ENCODE peak calls at places on chromosomes 7 and 10, in eight cellular contexts. One of them, this sample, is unnamed.

GRCh38 chr7:134329614-134330316 is 13.0 kb upstream of the SLC35B4 start:
- DNase-seq in CD8-positive, alpha-beta memory T cell: no peak
- DNase-seq in SJSA1: no peak
- DNase-seq in IMR-90: no peak
- DNase-seq in Caco-2: no peak
- DNase-seq in iPS DF 6.9: no peak
- DNase-seq in adrenal gland: no peak
- DNase-seq in GM23248: no peak
- DNase-seq in this sample: no peak

GRCh38 chr10:106636781-106637491 is 527.6 kb downstream of the SORCS1 start:
- DNase-seq in GM23248: no peak
- DNase-seq in adrenal gland: no peak
- DNase-seq in iPS DF 6.9: no peak
- DNase-seq in CD8-positive, alpha-beta memory T cell: no peak
- DNase-seq in IMR-90: no peak
- DNase-seq in SJSA1: no peak
- DNase-seq in Caco-2: no peak
- DNase-seq in this sample: no peak

GRCh38 chr10:33612551-33612950 is 278.1 kb upstream of the NRP1 start:
- DNase-seq in Caco-2: no peak
- DNase-seq in GM23248: peak; percentile 92
- DNase-seq in SJSA1: peak; percentile 26
- DNase-seq in adrenal gland: no peak
- DNase-seq in iPS DF 6.9: no peak
- DNase-seq in CD8-positive, alpha-beta memory T cell: no peak
- DNase-seq in IMR-90: peak; percentile 63
- DNase-seq in this sample: no peak

GRCh38 chr7:18623389-18623788 is 127.8 kb downstream of the HDAC9 start:
- DNase-seq in SJSA1: no peak
- DNase-seq in iPS DF 6.9: no peak
- DNase-seq in CD8-positive, alpha-beta memory T cell: no peak
- DNase-seq in Caco-2: no peak
- DNase-seq in IMR-90: no peak
- DNase-seq in GM23248: no peak
- DNase-seq in adrenal gland: no peak
- DNase-seq in this sample: no peak

GRCh38 chr10:23373156-23373555 is 28.6 kb upstream of the C10orf67 start:
- DNase-seq in iPS DF 6.9: no peak
- DNase-seq in IMR-90: no peak
- DNase-seq in SJSA1: no peak
- DNase-seq in GM23248: peak; percentile 19
- DNase-seq in Caco-2: no peak
- DNase-seq in adrenal gland: no peak
- DNase-seq in CD8-positive, alpha-beta memory T cell: no peak
- DNase-seq in this sample: no peak

GRCh38 chr7:134034652-134035051 is 92.5 kb upstream of the LRGUK start:
- DNase-seq in SJSA1: peak; percentile 36
- DNase-seq in GM23248: no peak
- DNase-seq in Caco-2: no peak
- DNase-seq in IMR-90: no peak
- DNase-seq in CD8-positive, alpha-beta memory T cell: no peak
- DNase-seq in adrenal gland: no peak
- DNase-seq in iPS DF 6.9: no peak
- DNase-seq in this sample: no peak

GRCh38 chr7:142060936-142061335 is 50.6 kb upstream of the MGAM2 start:
- DNase-seq in CD8-positive, alpha-beta memory T cell: no peak
- DNase-seq in iPS DF 6.9: no peak
- DNase-seq in Caco-2: no peak
- DNase-seq in adrenal gland: no peak
- DNase-seq in IMR-90: no peak
- DNase-seq in SJSA1: no peak
- DNase-seq in GM23248: no peak
- DNase-seq in this sample: no peak

GRCh38 chr7:78264105-78264504 is 465.5 kb downstream of the PHTF2 start:
- DNase-seq in adrenal gland: no peak
- DNase-seq in CD8-positive, alpha-beta memory T cell: no peak
- DNase-seq in SJSA1: no peak
- DNase-seq in iPS DF 6.9: no peak
- DNase-seq in Caco-2: no peak
- DNase-seq in IMR-90: no peak
- DNase-seq in GM23248: no peak
- DNase-seq in this sample: no peak

GRCh38 chr7:96026606-96027005 is 254.3 kb downstream of the DYNC1I1 start:
- DNase-seq in IMR-90: peak; percentile 62
- DNase-seq in SJSA1: peak; percentile 45
- DNase-seq in iPS DF 6.9: no peak
- DNase-seq in adrenal gland: no peak
- DNase-seq in GM23248: peak; percentile 42
- DNase-seq in Caco-2: no peak
- DNase-seq in CD8-positive, alpha-beta memory T cell: no peak
- DNase-seq in this sample: no peak

GRCh38 chr10:98748298-98748697 is 301.6 kb upstream of the HPS1 start:
- DNase-seq in adrenal gland: no peak
- DNase-seq in IMR-90: peak; percentile 38
- DNase-seq in GM23248: peak; percentile 57
- DNase-seq in CD8-positive, alpha-beta memory T cell: no peak
- DNase-seq in SJSA1: peak; percentile 11
- DNase-seq in iPS DF 6.9: peak; percentile 25
- DNase-seq in Caco-2: peak; percentile 35
- DNase-seq in this sample: no peak

GRCh38 chr7:38327597-38327996 is 54.2 kb upstream of the TARP start:
- DNase-seq in CD8-positive, alpha-beta memory T cell: no peak
- DNase-seq in SJSA1: no peak
- DNase-seq in adrenal gland: no peak
- DNase-seq in Caco-2: no peak
- DNase-seq in iPS DF 6.9: no peak
- DNase-seq in GM23248: peak; percentile 35
- DNase-seq in IMR-90: no peak
- DNase-seq in this sample: no peak

GRCh38 chr10:110822708-110823291 is 48.9 kb upstream of the PDCD4 start:
- DNase-seq in adrenal gland: no peak
- DNase-seq in CD8-positive, alpha-beta memory T cell: no peak
- DNase-seq in IMR-90: no peak
- DNase-seq in SJSA1: no peak
- DNase-seq in iPS DF 6.9: peak; percentile 22
- DNase-seq in Caco-2: peak; percentile 55
- DNase-seq in GM23248: no peak
- DNase-seq in this sample: no peak

GRCh38 chr7:148108381-148108780 is 482.2 kb upstream of the C7orf33 start:
- DNase-seq in SJSA1: no peak
- DNase-seq in IMR-90: no peak
- DNase-seq in CD8-positive, alpha-beta memory T cell: no peak
- DNase-seq in iPS DF 6.9: no peak
- DNase-seq in adrenal gland: no peak
- DNase-seq in GM23248: no peak
- DNase-seq in Caco-2: no peak
- DNase-seq in this sample: no peak

GRCh38 chr10:100020883-100021248 is 11.1 kb upstream of the DNMBP start:
- DNase-seq in iPS DF 6.9: no peak
- DNase-seq in Caco-2: no peak
- DNase-seq in GM23248: no peak
- DNase-seq in adrenal gland: no peak
- DNase-seq in CD8-positive, alpha-beta memory T cell: no peak
- DNase-seq in SJSA1: no peak
- DNase-seq in IMR-90: no peak
- DNase-seq in this sample: no peak
- H3K4me1 ChIP-seq in iPS DF 6.9: no peaks in the 10 kb centered on the region
- H3K4me1 ChIP-seq in Caco-2: peaks cover 26% of the 10 kb centered on the region
- H3K4me1 ChIP-seq in GM23248: no peaks in the 10 kb centered on the region
- H3K4me1 ChIP-seq in adrenal gland: no peaks in the 10 kb centered on the region
- H3K4me1 ChIP-seq in CD8-positive, alpha-beta memory T cell: no peaks in the 10 kb centered on the region
- H3K4me1 ChIP-seq in SJSA1: peaks cover 13% of the 10 kb centered on the region
- H3K4me1 ChIP-seq in IMR-90: no peaks in the 10 kb centered on the region
- H3K4me1 ChIP-seq in this sample: no peaks in the 10 kb centered on the region

DNA sequence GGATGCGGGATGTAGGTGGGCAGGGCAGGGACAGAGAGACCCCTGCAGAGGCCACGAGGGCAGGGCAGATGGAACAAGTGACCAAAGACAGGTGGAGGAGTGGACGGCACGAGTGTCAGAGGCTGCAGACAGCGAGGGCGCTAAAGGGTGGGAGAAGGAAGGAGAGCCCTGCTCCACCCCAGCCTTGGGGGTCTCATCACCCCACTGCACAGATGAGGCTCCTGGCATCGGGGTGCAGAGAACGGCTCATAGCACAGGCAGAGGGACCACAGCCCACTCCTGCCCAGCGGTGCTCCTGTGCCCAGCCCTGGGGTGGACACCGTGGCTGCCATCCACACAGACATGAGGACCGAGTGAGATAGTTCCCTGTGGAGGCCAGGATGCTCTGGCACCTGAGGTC is 2.2 kb upstream of the LAT2 start:
- DNase-seq in GM23248: no peak
- DNase-seq in IMR-90: no peak
- DNase-seq in adrenal gland: no peak
- DNase-seq in iPS DF 6.9: no peak
- DNase-seq in CD8-positive, alpha-beta memory T cell: no peak
- DNase-seq in Caco-2: no peak
- DNase-seq in SJSA1: no peak
- DNase-seq in this sample: peak; percentile 41
- H3K4me1 ChIP-seq in GM23248: peaks cover 7% of the 10 kb centered on the region
- H3K4me1 ChIP-seq in IMR-90: peaks cover 4% of the 10 kb centered on the region
- H3K4me1 ChIP-seq in adrenal gland: peaks cover 4% of the 10 kb centered on the region
- H3K4me1 ChIP-seq in iPS DF 6.9: no peaks in the 10 kb centered on the region
- H3K4me1 ChIP-seq in CD8-positive, alpha-beta memory T cell: peaks cover 7% of the 10 kb centered on the region
- H3K4me1 ChIP-seq in Caco-2: no peaks in the 10 kb centered on the region
- H3K4me1 ChIP-seq in SJSA1: peaks cover 22% of the 10 kb centered on the region
- H3K4me1 ChIP-seq in this sample: no peaks in the 10 kb centered on the region

DNA sequence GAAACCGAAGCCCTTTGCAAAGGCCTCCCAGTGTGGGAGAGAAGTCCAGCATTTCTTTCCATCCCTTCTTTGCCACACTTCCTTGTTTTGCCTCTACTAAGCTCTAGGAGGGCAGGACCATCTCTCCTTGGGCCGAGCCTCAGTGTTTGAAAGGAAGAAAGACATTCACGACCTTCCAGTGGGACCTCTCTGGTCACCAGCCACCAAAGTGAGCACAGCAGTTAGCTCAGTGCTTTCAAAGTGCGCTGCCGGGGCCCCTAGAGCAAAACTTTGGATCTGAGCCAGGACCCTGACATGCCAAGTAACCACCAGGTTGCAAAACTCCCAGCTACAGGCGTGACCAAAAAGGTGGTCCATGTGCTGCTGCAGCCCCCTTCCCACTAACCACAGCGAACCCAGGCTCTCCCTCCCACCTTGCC is 12.3 kb downstream of the CTBP2 start:
- DNase-seq in Caco-2: no peak
- DNase-seq in IMR-90: no peak
- DNase-seq in CD8-positive, alpha-beta memory T cell: no peak
- DNase-seq in adrenal gland: no peak
- DNase-seq in GM23248: peak; percentile 49
- DNase-seq in iPS DF 6.9: no peak
- DNase-seq in SJSA1: peak; percentile 20
- DNase-seq in this sample: peak; percentile 74
- H3K4me1 ChIP-seq in Caco-2: peaks cover 9% of the 10 kb centered on the region
- H3K4me1 ChIP-seq in IMR-90: peaks cover 41% of the 10 kb centered on the region
- H3K4me1 ChIP-seq in CD8-positive, alpha-beta memory T cell: no peaks in the 10 kb centered on the region
- H3K4me1 ChIP-seq in adrenal gland: peaks cover 71% of the 10 kb centered on the region
- H3K4me1 ChIP-seq in GM23248: peaks cover 33% of the 10 kb centered on the region
- H3K4me1 ChIP-seq in iPS DF 6.9: peaks cover 32% of the 10 kb centered on the region
- H3K4me1 ChIP-seq in SJSA1: peaks cover 47% of the 10 kb centered on the region
- H3K4me1 ChIP-seq in this sample: peaks cover 37% of the 10 kb centered on the region

GRCh38 chr10:93465806-93466675 is 16.1 kb downstream of the MYOF start:
- DNase-seq in CD8-positive, alpha-beta memory T cell: no peak
- DNase-seq in GM23248: peak; percentile 99
- DNase-seq in adrenal gland: peak; percentile 94
- DNase-seq in SJSA1: peak; percentile 97
- DNase-seq in IMR-90: peak; percentile 90
- DNase-seq in iPS DF 6.9: no peak
- DNase-seq in Caco-2: peak; percentile 67
- DNase-seq in this sample: peak; percentile 86
- H3K4me1 ChIP-seq in CD8-positive, alpha-beta memory T cell: no peaks in the 10 kb centered on the region
- H3K4me1 ChIP-seq in GM23248: peaks cover 90% of the 10 kb centered on the region
- H3K4me1 ChIP-seq in adrenal gland: peaks cover 72% of the 10 kb centered on the region
- H3K4me1 ChIP-seq in SJSA1: peaks cover 97% of the 10 kb centered on the region
- H3K4me1 ChIP-seq in IMR-90: peaks cover 48% of the 10 kb centered on the region
- H3K4me1 ChIP-seq in iPS DF 6.9: no peaks in the 10 kb centered on the region
- H3K4me1 ChIP-seq in Caco-2: peaks cover 74% of the 10 kb centered on the region
- H3K4me1 ChIP-seq in this sample: peaks cover 7% of the 10 kb centered on the region